ENCODE peak calls at places on chromosomes 12 and 14, in five cellular contexts. Y is Panc1, U is upper lobe of right lung, Q is pancreas, F is IMR-90. Z is an unnamed sample. For H3K27me3, the result is how much of the 10 kb centered on the place peaks cover.

GRCh38 chr12:15801770-15802393 is 12.7 kb upstream of the EPS8 start:
- ATAC-seq in Y (peak), U (peak), Q (no peak), F (peak), Z (no peak)

GRCh38 chr12:57726151-57726883 is 12.2 kb downstream of the AGAP2 start:
- ATAC-seq in Y (peak), U (peak), Q (peak), F (peak), Z (peak)

GRCh38 chr12:65182012-65182739 is 12.8 kb downstream of the LEMD3 start:
- ATAC-seq in Y (no peak), U (no peak), Q (peak), F (no peak), Z (no peak)

GRCh38 chr14:75247286-75247922 is 31.2 kb upstream of the FOS start:
- ATAC-seq in Y (no peak), U (no peak), Q (no peak), F (no peak), Z (no peak)

GRCh38 chr12:76901628-76902386 is 23.0 kb upstream of the CSRP2 start:
- ATAC-seq in Y (no peak), U (no peak), Q (no peak), F (no peak), Z (no peak)

GRCh38 chr14:42642787-42643186 is 1036.1 kb downstream of the LRFN5 start:
- ATAC-seq in Y (no peak), U (no peak), Q (no peak), F (no peak), Z (no peak)

GRCh38 chr12:96378319-96378718 is 21.9 kb downstream of the CDK17 start:
- ATAC-seq in Y (no peak), U (no peak), Q (no peak), F (no peak), Z (no peak)

GRCh38 chr12:4960547-4960946 is 50.8 kb downstream of the KCNA1 start:
- ATAC-seq in Y (no peak), U (no peak), Q (no peak), F (no peak), Z (no peak)

GRCh38 chr12:124772467-124773170 is 91.0 kb downstream of the SCARB1 start:
- ATAC-seq in Y (no peak), U (no peak), Q (no peak), F (no peak), Z (no peak)

GRCh38 chr12:80838024-80838658 is 99.6 kb downstream of the LIN7A start:
- ATAC-seq in Y (no peak), U (peak), Q (peak), F (no peak), Z (no peak)

GRCh38 chr14:64725879-64726584 is 21.8 kb downstream of the PLEKHG3 start:
- ATAC-seq in Y (peak), U (no peak), Q (no peak), F (no peak), Z (no peak)

GRCh38 chr12:58321414-58321813 is 380.0 kb downstream of the ATP23 start:
- ATAC-seq in Y (no peak), U (no peak), Q (no peak), F (no peak), Z (no peak)

GRCh38 chr12:19120795-19121194 is 8.7 kb upstream of the PLEKHA5 start:
- ATAC-seq in Y (no peak), U (no peak), Q (no peak), F (peak), Z (no peak)

GRCh38 chr12:6978188-6978986 is 7.7 kb downstream of the EMG1 start:
- ATAC-seq in Y (no peak), U (peak), Q (peak), F (no peak), Z (no peak)

GRCh38 chr12:19710811-19711793 is 271.8 kb downstream of the AEBP2 start:
- ATAC-seq in Y (no peak), U (peak), Q (peak), F (no peak), Z (peak)

GRCh38 chr12:68359669-68360068 is 27.5 kb upstream of the MDM1 start:
- ATAC-seq in Y (no peak), U (peak), Q (no peak), F (no peak), Z (no peak)

GRCh38 chr14:104304451-104305351 is 166.3 kb downstream of the KIF26A start:
- ATAC-seq in Y (no peak), U (no peak), Q (no peak), F (no peak), Z (no peak)

GRCh38 chr14:50794063-50794645 is 36.8 kb downstream of the NIN start:
- ATAC-seq in Y (no peak), U (no peak), Q (no peak), F (no peak), Z (no peak)

GRCh38 chr14:23151342-23151741 is 32.1 kb downstream of the SLC7A8 start:
- ATAC-seq in Y (no peak), U (no peak), Q (no peak), F (no peak), Z (no peak)

GRCh38 chr14:86462193-86462592 is 932.2 kb downstream of the FLRT2 start:
- ATAC-seq in Y (no peak), U (peak), Q (peak), F (no peak), Z (no peak)

GRCh38 chr14:75344396-75344795 is 65.8 kb downstream of the FOS start:
- ATAC-seq in Y (no peak), U (no peak), Q (no peak), F (no peak), Z (no peak)

GRCh38 chr14:21025374-21026151 is 702 bp upstream of the NDRG2 start:
- ATAC-seq in Y (no peak), U (peak), Q (peak), F (peak), Z (peak)

GRCh38 chr14:55425091-55425490 is 13.5 kb upstream of the ATG14 start:
- ATAC-seq in Y (no peak), U (no peak), Q (no peak), F (no peak), Z (no peak)

GRCh38 chr12:121021754-121022153 is 5.5 kb upstream of the C12orf43 start:
- ATAC-seq in Y (no peak), U (no peak), Q (peak), F (no peak), Z (no peak)

GRCh38 chr12:104715562-104716182 is 242.4 kb downstream of the SLC41A2 start:
- ATAC-seq in Y (no peak), U (no peak), Q (no peak), F (no peak), Z (no peak)

GRCh38 chr12:11513288-11513687 is 117.9 kb upstream of the PRB2 start:
- ATAC-seq in Y (no peak), U (no peak), Q (no peak), F (no peak), Z (no peak)

GRCh38 chr14:50047274-50047676 is 69.1 kb downstream of the VCPKMT start:
- ATAC-seq in Y (no peak), U (peak), Q (peak), F (no peak), Z (no peak)

GRCh38 chr12:12533238-12533829 is 29.3 kb downstream of the DUSP16 start:
- ATAC-seq in Y (no peak), U (peak), Q (peak), F (no peak), Z (peak)

GRCh38 chr12:68630050-68630449 is 19.4 kb downstream of the RAP1B start:
- ATAC-seq in Y (peak), U (peak), Q (peak), F (no peak), Z (no peak)

GRCh38 chr14:69559581-69560011 is 15.1 kb downstream of the CCDC177 start:
- ATAC-seq in Y (no peak), U (no peak), Q (no peak), F (no peak), Z (no peak)

DNA sequence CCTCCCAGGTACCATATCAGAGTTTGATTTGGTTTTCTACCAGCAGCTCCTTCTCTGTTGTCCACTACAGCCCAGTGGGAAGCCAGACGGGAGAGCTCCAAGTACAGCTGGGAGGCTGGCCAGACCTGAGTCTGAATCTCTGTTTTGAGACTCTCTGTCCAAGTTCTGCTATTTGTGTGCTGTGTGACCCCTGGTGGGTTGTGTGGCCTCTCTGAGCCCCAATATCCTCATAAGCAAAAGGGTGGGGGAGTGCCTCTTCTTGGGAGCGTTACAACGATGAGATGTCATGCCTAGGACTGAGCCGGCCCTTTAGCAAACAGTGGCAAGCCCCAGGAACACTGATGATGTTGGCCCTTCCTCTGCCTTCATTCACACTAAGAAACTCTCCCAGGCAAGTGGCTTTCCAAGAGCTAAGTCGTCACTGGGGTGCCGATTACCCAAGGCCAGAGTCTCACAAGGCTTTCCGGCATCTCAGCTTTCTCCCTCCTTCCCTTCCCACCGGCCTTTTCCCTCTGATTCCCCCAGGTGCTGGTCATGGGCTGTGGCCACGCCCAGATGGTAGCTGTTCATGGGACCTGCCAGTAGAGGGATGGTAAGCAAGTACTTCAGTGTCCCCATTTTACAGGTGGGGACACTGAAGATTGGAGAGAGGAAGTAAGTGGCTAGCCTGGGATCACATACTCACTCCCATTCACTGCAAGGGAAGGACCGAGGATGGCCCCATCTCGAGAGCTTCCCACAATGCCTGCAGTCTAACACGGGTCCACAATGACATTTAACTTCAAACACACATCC is 47.7 kb downstream of the BCL11B start:
- ATAC-seq in Y (no peak), U (no peak), Q (no peak), F (no peak), Z (no peak)
- H3K27me3 ChIP-seq in Y (under half), U (under half), Q (under half), F (under half), Z (under half)

GRCh38 chr12:48811454-48812090 is 6.7 kb upstream of the CACNB3 start:
- ATAC-seq in Y (no peak), U (no peak), Q (no peak), F (no peak), Z (no peak)

GRCh38 chr12:48815281-48816110 is 2.8 kb upstream of the CACNB3 start:
- ATAC-seq in Y (peak), U (peak), Q (peak), F (peak), Z (peak)

GRCh38 chr12:48812389-48812788 is 5.9 kb upstream of the CACNB3 start:
- ATAC-seq in Y (no peak), U (no peak), Q (no peak), F (no peak), Z (no peak)

GRCh38 chr12:48814313-48815280 is 3.7 kb upstream of the CACNB3 start:
- ATAC-seq in Y (peak), U (peak), Q (peak), F (peak), Z (peak)

DNA sequence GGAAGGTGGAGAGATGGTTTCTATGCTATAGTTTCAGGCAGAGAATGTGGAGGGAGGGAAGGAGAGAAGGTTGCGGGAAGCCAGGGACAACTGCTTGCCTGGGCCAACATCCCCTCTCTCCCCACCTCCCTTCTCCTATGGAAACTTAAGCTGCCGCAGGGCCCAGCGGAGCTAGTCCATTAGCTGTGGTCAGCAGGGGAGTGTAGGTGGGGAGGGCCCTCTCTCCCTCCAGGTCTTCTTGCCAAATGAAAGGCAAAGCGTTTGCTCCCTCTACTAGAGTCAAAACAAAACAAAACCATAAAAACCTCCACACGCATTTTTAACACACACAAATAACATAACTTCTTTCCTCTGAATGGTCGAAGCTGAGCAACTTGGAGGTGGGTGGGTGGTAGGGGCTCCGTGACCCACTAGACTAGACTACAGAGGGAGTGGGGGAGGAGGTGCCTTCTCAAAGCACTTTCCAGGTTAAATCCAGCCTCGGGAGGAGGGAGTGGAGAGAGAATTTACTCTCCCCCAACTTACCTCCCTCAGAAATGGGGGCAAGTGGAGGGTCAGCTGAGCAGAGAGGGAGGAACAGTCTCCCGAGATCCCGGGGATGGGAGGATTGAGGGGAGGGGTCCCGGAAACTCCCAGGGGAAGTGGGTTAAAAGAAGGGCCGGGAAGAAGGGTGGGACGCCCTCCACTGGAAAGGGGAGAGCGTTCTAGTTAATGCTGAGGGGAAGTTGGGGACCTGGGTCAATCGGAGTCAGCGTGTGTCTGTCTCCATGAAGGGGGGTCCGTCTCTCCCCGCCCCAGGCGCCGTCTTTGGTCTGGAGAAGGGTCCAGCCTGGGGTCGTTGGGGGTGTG is 4.6 kb upstream of the CACNB3 start:
- ATAC-seq in Y (no peak), U (no peak), Q (no peak), F (no peak), Z (no peak)
- TF ChIP-seq CTCF in Y (no peak), U (no peak), Q (no peak), F (peak), Z (no peak)

GRCh38 chr14:32938719-32939253 is at the start of gene NPAS3:
- ATAC-seq in Y (peak), U (peak), Q (peak), F (peak), Z (peak)
- H3K27me3 ChIP-seq in Y (under half), U (under half), Q (under half), F (under half), Z (under half)

GRCh38 chr12:98418357-98419075 is 96.9 kb upstream of the TMPO start:
- ATAC-seq in Y (no peak), U (peak), Q (peak), F (peak), Z (peak)

GRCh38 chr12:98419795-98420402 is 95.5 kb upstream of the TMPO start:
- ATAC-seq in Y (no peak), U (no peak), Q (no peak), F (no peak), Z (no peak)

GRCh38 chr12:98419101-98419794 is 96.1 kb upstream of the TMPO start:
- ATAC-seq in Y (no peak), U (no peak), Q (no peak), F (peak), Z (no peak)

GRCh38 chr12:98417303-98417702 is 98.1 kb upstream of the TMPO start:
- ATAC-seq in Y (no peak), U (no peak), Q (no peak), F (no peak), Z (no peak)

GRCh38 chr12:98416845-98417244 is 98.5 kb upstream of the TMPO start:
- ATAC-seq in Y (peak), U (no peak), Q (peak), F (no peak), Z (no peak)
- TF ChIP-seq CTCF in Y (peak), U (peak), Q (no peak), F (peak), Z (no peak)

Z was measured in gastroesophageal sphincter.